ENCODE peak calls at places on chromosomes 11 and 22, in four cellular contexts. S is activated CD4-positive, alpha-beta T cell treated with anti-CD3 and anti-CD28 coated beads, Interleukin-2, amount 10 ng/mL, durations not matched to agents 7 days and 5 days; I is germinal center; A is HT1080. L is an unnamed sample.
A peak's percentile ranks its signal among the peaks of the same experiment; 100 is the strongest.

GRCh38 chr11:101912823-101913284 is 2.0 kb upstream of the CEP126 start:
- DNase-seq in S (no peak), I (no peak), A (no peak), L (no peak)

GRCh38 chr11:100855466-100856067 is 168.5 kb downstream of the ARHGAP42 start:
- DNase-seq in S (no peak), I (peak; percentile 4), A (peak; percentile 47), L (no peak)

GRCh38 chr11:36300651-36301050 is 4.6 kb downstream of the PRR5L start:
- DNase-seq in S (no peak), I (no peak), A (no peak), L (no peak)

GRCh38 chr11:7548659-7549283 is 35.0 kb downstream of the PPFIBP2 start:
- DNase-seq in S (peak; percentile 59), I (peak; percentile 35), A (no peak), L (peak; percentile 49)

GRCh38 chr11:70174846-70175764 is 28.0 kb upstream of the FADD start:
- DNase-seq in S (no peak), I (no peak), A (no peak), L (no peak)

GRCh38 chr22:46965552-46966494 is 203.4 kb downstream of the TBC1D22A start:
- DNase-seq in S (no peak), I (no peak), A (no peak), L (no peak)

GRCh38 chr22:38828191-38828590 is 15.6 kb downstream of the NPTXR start:
- DNase-seq in S (no peak), I (no peak), A (no peak), L (no peak)

GRCh38 chr11:74932797-74933196 is 16.1 kb downstream of the XRRA1 start:
- DNase-seq in S (peak; percentile 27), I (no peak), A (peak; percentile 95), L (peak; percentile 44)

GRCh38 chr11:12066799-12067508 is 43.4 kb upstream of the MICAL2 start:
- DNase-seq in S (no peak), I (no peak), A (no peak), L (no peak)

GRCh38 chr11:14317659-14318325 is 41.2 kb downstream of the RRAS2 start:
- DNase-seq in S (no peak), I (no peak), A (no peak), L (no peak)

GRCh38 chr11:131766637-131767036 is 396.2 kb downstream of the NTM start:
- DNase-seq in S (no peak), I (no peak), A (no peak), L (no peak)

GRCh38 chr11:100948936-100949335 is 180.7 kb downstream of the PGR start:
- DNase-seq in S (no peak), I (no peak), A (no peak), L (no peak)

GRCh38 chr11:64164392-64165312 is 1.3 kb downstream of the MACROD1 start:
- DNase-seq in S (no peak), I (no peak), A (no peak), L (no peak)

GRCh38 chr11:45896392-45897068 is 10.5 kb downstream of the FREY1 start:
- DNase-seq in S (no peak), I (no peak), A (no peak), L (no peak)

GRCh38 chr11:102985850-102986249 is 30.3 kb upstream of the MMP13 start:
- DNase-seq in S (no peak), I (no peak), A (no peak), L (no peak)

GRCh38 chr11:57781529-57781943 is 19.9 kb downstream of the CTNND1 start:
- DNase-seq in S (no peak), I (no peak), A (no peak), L (no peak)

GRCh38 chr11:93718057-93718563 is 23.2 kb downstream of the TAF1D start:
- DNase-seq in S (no peak), I (peak; percentile 78), A (no peak), L (no peak)

GRCh38 chr11:3046190-3046589 is 11.0 kb downstream of the CARS1 start:
- DNase-seq in S (no peak), I (no peak), A (no peak), L (no peak)

GRCh38 chr11:96012086-96012824 is 88.3 kb upstream of the MTMR2 start:
- DNase-seq in S (peak; percentile 57), I (peak; percentile 70), A (peak; percentile 73), L (peak; percentile 26)

GRCh38 chr22:40482886-40483285 is 112.5 kb downstream of the SGSM3 start:
- DNase-seq in S (no peak), I (no peak), A (no peak), L (no peak)

GRCh38 chr11:83280256-83280655 is 5.9 kb downstream of the CCDC90B start:
- DNase-seq in S (no peak), I (no peak), A (no peak), L (no peak)

GRCh38 chr11:117449111-117449693 is 121.5 kb downstream of the CEP164 start:
- DNase-seq in S (no peak), I (no peak), A (peak; percentile 34), L (no peak)

GRCh38 chr11:64870176-64870892 is 8.1 kb downstream of the EHD1 start:
- DNase-seq in S (no peak), I (no peak), A (no peak), L (no peak)